ENCODE peak calls at places on chromosomes 11 and 22, in five cellular contexts. G is activated naive CD8-positive, alpha-beta T cell treated with anti-CD3 and anti-CD28 coated beads, Interleukin-2, amount 50 U/mL, for 24 hours; Z is activated T-cell treated with anti-CD3 and anti-CD28 coated beads, Interleukin-2, amount 50 U/mL, for 24 hours; A is cerebellum; I is T-helper 9 cell. S is an unnamed sample.

GRCh38 chr11:93251922-93252321 is 54.1 kb upstream of the SLC36A4 start:
- DNase-seq in A (no peak), I (no peak), Z (no peak), G (no peak), S (no peak)

GRCh38 chr11:10307022-10307410 is 2.1 kb downstream of the ADM start:
- DNase-seq in Z (no peak), A (no peak), I (no peak), G (no peak), S (no peak)

GRCh38 chr11:57566035-57566504 is 1.4 kb downstream of the UBE2L6 start:
- DNase-seq in I (no peak), A (peak), Z (no peak), G (peak), S (peak)

GRCh38 chr11:6746086-6746618 is 25.6 kb downstream of the OR2AG2 start:
- DNase-seq in I (peak), G (peak), A (peak), Z (peak), S (peak)

GRCh38 chr11:65538915-65539374 is 14.1 kb downstream of the SCYL1 start:
- DNase-seq in A (no peak), Z (no peak), G (no peak), I (no peak), S (no peak)

GRCh38 chr11:63608353-63609345 is 5.6 kb downstream of the PLAAT3 start:
- DNase-seq in A (no peak), Z (no peak), I (no peak), G (peak), S (no peak)

GRCh38 chr22:20503816-20504215 is 3.6 kb upstream of the MED15 start:
- DNase-seq in A (no peak), I (no peak), Z (no peak), G (no peak), S (no peak)

GRCh38 chr11:36239636-36240035 is 49.6 kb downstream of the COMMD9 start:
- DNase-seq in I (no peak), G (no peak), A (peak), Z (no peak), S (peak)

GRCh38 chr22:28882545-28882877 is 861 bp upstream of the ZNRF3 start:
- DNase-seq in I (no peak), A (no peak), G (peak), Z (no peak), S (no peak)

GRCh38 chr11:110249066-110249465 is 47.3 kb downstream of the RDX start:
- DNase-seq in A (no peak), I (no peak), Z (no peak), G (no peak), S (no peak)

GRCh38 chr22:48507171-48507570 is 1320.5 kb downstream of the BRD1 start:
- DNase-seq in A (no peak), G (no peak), Z (no peak), I (no peak), S (no peak)

GRCh38 chr22:45229181-45229580 is 11.5 kb downstream of the KIAA0930 start:
- DNase-seq in G (no peak), I (no peak), A (no peak), Z (no peak), S (no peak)

GRCh38 chr22:17875156-17875555 is 100.9 kb upstream of the BID start:
- DNase-seq in Z (no peak), I (no peak), A (no peak), G (no peak), S (no peak)

GRCh38 chr11:65215441-65216076 is 33.8 kb downstream of the CAPN1 start:
- DNase-seq in G (peak), A (no peak), I (no peak), Z (no peak), S (no peak)

GRCh38 chr11:59283825-59284772 is 71.4 kb upstream of the MPEG1 start:
- DNase-seq in Z (peak), A (peak), G (peak), I (peak), S (peak)

GRCh38 chr11:95968585-95968984 is 44.7 kb upstream of the MTMR2 start:
- DNase-seq in A (no peak), I (no peak), Z (no peak), G (no peak), S (no peak)

GRCh38 chr11:99370557-99371200 is 349.9 kb downstream of the CNTN5 start:
- DNase-seq in A (no peak), G (no peak), Z (no peak), I (no peak), S (peak)

GRCh38 chr11:30617762-30618161 is 31.6 kb upstream of the MPPED2 start:
- DNase-seq in I (no peak), A (no peak), Z (no peak), G (no peak), S (no peak)

GRCh38 chr11:58763120-58763490 is 31.4 kb upstream of the GLYAT start:
- DNase-seq in A (no peak), Z (no peak), G (no peak), I (no peak), S (no peak)

GRCh38 chr11:12287374-12288211 is 89.8 kb upstream of the PARVA start:
- DNase-seq in G (no peak), Z (no peak), I (no peak), A (no peak), S (no peak)

GRCh38 chr11:113694390-113694789 is 11.7 kb downstream of the TMPRSS5 start:
- DNase-seq in G (no peak), Z (no peak), I (no peak), A (no peak), S (no peak)

GRCh38 chr11:106344392-106344791 is 266.9 kb downstream of the AASDHPPT start:
- DNase-seq in Z (no peak), G (no peak), I (no peak), A (no peak), S (peak)

GRCh38 chr11:5489571-5490357 is 1.3 kb downstream of the OR52D1 start:
- DNase-seq in G (no peak), A (no peak), I (no peak), Z (no peak), S (no peak)

GRCh38 chr11:90113541-90113940 is 20.9 kb upstream of the NAALAD2 start:
- DNase-seq in I (no peak), A (no peak), G (no peak), Z (no peak), S (no peak)

GRCh38 chr11:87359401-87359800 is 321.7 kb downstream of the TMEM135 start:
- DNase-seq in Z (no peak), G (no peak), I (no peak), A (no peak), S (no peak)

GRCh38 chr11:2826679-2827056 is 58.9 kb downstream of the CDKN1C start:
- DNase-seq in Z (no peak), A (no peak), I (no peak), G (no peak), S (no peak)

GRCh38 chr11:130725417-130726233 is 190.7 kb downstream of the SNX19 start:
- DNase-seq in G (no peak), I (no peak), A (no peak), Z (no peak), S (no peak)

GRCh38 chr11:126797801-126798200 is 202.8 kb downstream of the KIRREL3 start:
- DNase-seq in A (peak), G (no peak), Z (no peak), I (no peak), S (peak)

GRCh38 chr11:86228967-86229330 is 15.6 kb upstream of the EED start:
- DNase-seq in A (no peak), I (no peak), Z (peak), G (peak), S (no peak)

GRCh38 chr11:71442880-71443279 is 5.3 kb downstream of the DHCR7 start:
- DNase-seq in G (no peak), Z (no peak), I (no peak), A (no peak), S (no peak)

GRCh38 chr11:111585371-111585770 is 16.9 kb upstream of the SIK2 start:
- DNase-seq in Z (no peak), G (no peak), A (no peak), I (no peak), S (no peak)

GRCh38 chr22:50432131-50432870 is 42.5 kb downstream of the SBF1 start:
- DNase-seq in I (no peak), G (no peak), Z (no peak), A (no peak), S (no peak)

GRCh38 chr11:1876361-1877063 is 15.2 kb downstream of the PRR33 start:
- DNase-seq in A (no peak), I (no peak), G (peak), Z (peak), S (no peak)

GRCh38 chr11:120579601-120580000 is 68.1 kb downstream of the GRIK4 start:
- DNase-seq in G (peak), A (no peak), Z (no peak), I (no peak), S (no peak)

GRCh38 chr11:87391501-87391900 is 353.8 kb downstream of the TMEM135 start:
- DNase-seq in G (no peak), I (no peak), A (no peak), Z (no peak), S (no peak)

GRCh38 chr11:133164986-133165385 is 367.3 kb downstream of the OPCML start:
- DNase-seq in A (peak), G (no peak), Z (no peak), I (no peak), S (peak)

GRCh38 chr11:117724104-117724503 is 72.9 kb downstream of the DSCAML1 start:
- DNase-seq in G (no peak), A (no peak), I (no peak), Z (no peak), S (no peak)

GRCh38 chr11:71580057-71581003 is 2.3 kb downstream of the KRTAP5-11 start:
- DNase-seq in I (no peak), A (peak), Z (peak), G (peak), S (peak)

GRCh38 chr11:111631666-111632039 is 29.4 kb downstream of the SIK2 start:
- DNase-seq in A (no peak), I (no peak), Z (no peak), G (no peak), S (peak)

GRCh38 chr11:15127341-15127740 is 12.6 kb downstream of the INSC start:
- DNase-seq in A (no peak), I (no peak), Z (no peak), G (no peak), S (no peak)